ENCODE peak calls at places on chromosomes 2 and 18, in ten cellular contexts. K, B, E, Z, P, J, D, Y, L and N are unnamed samples.
A peak's percentile ranks its signal among the peaks of the same experiment; 100 is the strongest.

GRCh38 chr18:36629095-36629604 is 199.7 kb downstream of the TPGS2 start:
- DNase-seq in K (no peak), B (no peak), E (no peak), Z (no peak), P (no peak), J (no peak), D (no peak), Y (no peak), L (no peak), N (no peak)

GRCh38 chr18:75223687-75224347 is 13.2 kb downstream of the TSHZ1 start:
- DNase-seq in K (peak; percentile 80), B (peak; percentile 97), E (no peak), Z (peak; percentile 58), P (no peak), J (no peak), D (no peak), Y (no peak), L (no peak), N (no peak)

GRCh38 chr2:238939074-238939473 is 91.2 kb downstream of the TWIST2 start:
- DNase-seq in K (no peak), B (no peak), E (no peak), Z (peak; percentile 82), P (peak; percentile 73), J (peak; percentile 67), D (no peak), Y (no peak), L (peak; percentile 78), N (no peak)

GRCh38 chr2:153477096-153477555 is 1.4 kb downstream of the RPRM start:
- DNase-seq in K (peak; percentile 84), B (no peak), E (no peak), Z (no peak), P (no peak), J (no peak), D (no peak), Y (peak; percentile 12), L (no peak), N (no peak)

GRCh38 chr2:227509824-227510619 is 38.1 kb downstream of the AGFG1 start:
- DNase-seq in K (no peak), B (peak; percentile 88), E (no peak), Z (peak; percentile 49), P (peak; percentile 58), J (peak; percentile 12), D (no peak), Y (peak; percentile 80), L (peak; percentile 29), N (no peak)

GRCh38 chr2:46298522-46299351 is 1.5 kb downstream of the EPAS1 start:
- DNase-seq in K (no peak), B (no peak), E (no peak), Z (peak; percentile 63), P (peak; percentile 47), J (peak; percentile 66), D (peak; percentile 41), Y (peak; percentile 54), L (peak; percentile 56), N (peak; percentile 66)

GRCh38 chr2:239405071-239405470 is 4.3 kb upstream of the HDAC4 start:
- DNase-seq in K (no peak), B (no peak), E (no peak), Z (no peak), P (no peak), J (no peak), D (no peak), Y (no peak), L (no peak), N (no peak)

GRCh38 chr18:48098538-48098937 is 168.1 kb upstream of the SMAD2 start:
- DNase-seq in K (no peak), B (no peak), E (no peak), Z (peak; percentile 3), P (no peak), J (no peak), D (no peak), Y (no peak), L (no peak), N (no peak)

GRCh38 chr2:234251326-234252271 is 201.1 kb downstream of the SPP2 start:
- DNase-seq in K (no peak), B (peak; percentile 100), E (peak; percentile 30), Z (peak; percentile 98), P (peak; percentile 98), J (peak; percentile 92), D (no peak), Y (no peak), L (peak; percentile 97), N (peak; percentile 60)

GRCh38 chr2:238927746-238928519 is 80.0 kb downstream of the TWIST2 start:
- DNase-seq in K (no peak), B (no peak), E (no peak), Z (no peak), P (no peak), J (no peak), D (no peak), Y (no peak), L (no peak), N (no peak)

GRCh38 chr2:116510117-116510671 is 1304.3 kb upstream of the DDX18 start:
- DNase-seq in K (peak; percentile 80), B (no peak), E (peak; percentile 17), Z (no peak), P (no peak), J (no peak), D (no peak), Y (no peak), L (no peak), N (no peak)

GRCh38 chr2:6827516-6828298 is 38.0 kb downstream of the CMPK2 start:
- DNase-seq in K (peak; percentile 9), B (no peak), E (no peak), Z (peak; percentile 81), P (no peak), J (no peak), D (no peak), Y (no peak), L (peak; percentile 14), N (no peak)

GRCh38 chr2:19786408-19787058 is 115.2 kb downstream of the TTC32 start:
- DNase-seq in K (no peak), B (peak; percentile 73), E (peak; percentile 88), Z (peak; percentile 87), P (peak; percentile 59), J (peak; percentile 73), D (no peak), Y (no peak), L (peak; percentile 81), N (peak; percentile 55)

GRCh38 chr2:216155954-216156353 is 46.8 kb downstream of the XRCC5 start:
- DNase-seq in K (no peak), B (no peak), E (no peak), Z (no peak), P (no peak), J (no peak), D (no peak), Y (no peak), L (no peak), N (no peak)

GRCh38 chr2:200593905-200594304 is 8.1 kb downstream of the AOX1 start:
- DNase-seq in K (no peak), B (no peak), E (no peak), Z (peak; percentile 37), P (no peak), J (no peak), D (no peak), Y (no peak), L (no peak), N (no peak)

GRCh38 chr18:77811510-77811909 is 561.9 kb downstream of the GALR1 start:
- DNase-seq in K (peak; percentile 88), B (no peak), E (peak; percentile 5), Z (no peak), P (no peak), J (no peak), D (no peak), Y (peak; percentile 9), L (no peak), N (no peak)

GRCh38 chr2:68819556-68819955 is 51.6 kb downstream of the BMP10 start:
- DNase-seq in K (no peak), B (no peak), E (no peak), Z (no peak), P (no peak), J (no peak), D (no peak), Y (no peak), L (no peak), N (no peak)

GRCh38 chr2:189102735-189103134 is 76.8 kb downstream of the COL5A2 start:
- DNase-seq in K (no peak), B (no peak), E (no peak), Z (no peak), P (no peak), J (no peak), D (no peak), Y (no peak), L (no peak), N (no peak)

GRCh38 chr2:119823734-119824334 is 64.1 kb downstream of the PTPN4 start:
- DNase-seq in K (no peak), B (peak; percentile 32), E (peak; percentile 30), Z (peak; percentile 55), P (peak; percentile 36), J (peak; percentile 54), D (no peak), Y (peak; percentile 32), L (peak; percentile 31), N (no peak)